ENCODE peak calls at places on chromosomes 4 and X, in four cellular contexts. E, N, R and C are unnamed samples.

GRCh38 chr4:85370400-85371032 is 104.4 kb upstream of the ARHGAP24 start:
- DNase-seq in E (peak), N (no peak), R (peak), C (no peak)

GRCh38 chrX:47749185-47749967 is 87.3 kb upstream of the ZNF81 start:
- DNase-seq in E (no peak), N (no peak), R (no peak), C (no peak)

GRCh38 chr4:52606766-52607165 is 52.3 kb downstream of the USP46 start:
- DNase-seq in E (no peak), N (no peak), R (no peak), C (no peak)

GRCh38 chr4:15792974-15793373 is 14.8 kb downstream of the CD38 start:
- DNase-seq in E (no peak), N (no peak), R (no peak), C (no peak)

GRCh38 chrX:154545673-154546274 is 872 bp downstream of the G6PD start:
- DNase-seq in E (no peak), N (no peak), R (no peak), C (no peak)

GRCh38 chr4:108637856-108638255 is 12.5 kb upstream of the OSTC start:
- DNase-seq in E (no peak), N (no peak), R (no peak), C (no peak)

GRCh38 chr4:101400096-101400495 is 52.8 kb upstream of the PPP3CA start:
- DNase-seq in E (no peak), N (no peak), R (no peak), C (no peak)

GRCh38 chr4:71239365-71239764 is 99.5 kb upstream of the SLC4A4 start:
- DNase-seq in E (no peak), N (no peak), R (no peak), C (no peak)

GRCh38 chr4:153651961-153652784 is 31.9 kb upstream of the TLR2 start:
- DNase-seq in E (no peak), N (peak), R (no peak), C (no peak)

GRCh38 chr4:152847376-152847775 is 67.6 kb downstream of the ARFIP1 start:
- DNase-seq in E (no peak), N (no peak), R (no peak), C (no peak)

GRCh38 chr4:23084559-23085248 is 392.0 kb downstream of the GBA3 start:
- DNase-seq in E (no peak), N (no peak), R (no peak), C (no peak)

GRCh38 chr4:81981218-81981617 is 392.6 kb downstream of the HNRNPD start:
- DNase-seq in E (no peak), N (no peak), R (no peak), C (no peak)

GRCh38 chrX:72540318-72540717 is 32.3 kb downstream of the HDAC8 start:
- DNase-seq in E (no peak), N (no peak), R (no peak), C (no peak)

GRCh38 chrX:95117556-95117955 is 1443.5 kb downstream of the FAM133A start:
- DNase-seq in E (no peak), N (no peak), R (no peak), C (no peak)

GRCh38 chr4:151324449-151325319 is 721 bp downstream of the SH3D19 start:
- DNase-seq in E (no peak), N (peak), R (peak), C (no peak)

GRCh38 chr4:181944527-181944926 is 298.7 kb upstream of the TENM3 start:
- DNase-seq in E (no peak), N (no peak), R (no peak), C (no peak)

GRCh38 chrX:71163010-71163409 is 18.4 kb downstream of the NLGN3 start:
- DNase-seq in E (no peak), N (peak), R (no peak), C (no peak)

GRCh38 chr4:172143605-172144314 is 330.6 kb downstream of the GALNTL6 start:
- DNase-seq in E (no peak), N (no peak), R (no peak), C (no peak)

GRCh38 chrX:54964766-54965511 is 29.0 kb downstream of the PFKFB1 start:
- DNase-seq in E (no peak), N (no peak), R (no peak), C (no peak)

GRCh38 chr4:52910115-52910514 is 48.0 kb downstream of the RASL11B start:
- DNase-seq in E (no peak), N (no peak), R (no peak), C (no peak)

GRCh38 chrX:2451456-2452316 is 49.1 kb downstream of the DHRSX start:
- DNase-seq in E (no peak), N (no peak), R (no peak), C (no peak)

GRCh38 chrX:49163555-49164419 is 1.2 kb downstream of the MAGIX start:
- DNase-seq in E (no peak), N (peak), R (peak), C (peak)

GRCh38 chr4:124334119-124334518 is 378.4 kb downstream of the ANKRD50 start:
- DNase-seq in E (peak), N (no peak), R (no peak), C (no peak)

GRCh38 chr4:126899382-126899801 is 733.4 kb upstream of the INTU start:
- DNase-seq in E (no peak), N (no peak), R (no peak), C (no peak)

GRCh38 chrX:29687687-29688086 is 527.7 kb upstream of the MAGEB2 start:
- DNase-seq in E (no peak), N (no peak), R (no peak), C (no peak)

GRCh38 chrX:110425222-110425621 is 66.6 kb downstream of the RTL9 start:
- DNase-seq in E (no peak), N (no peak), R (no peak), C (no peak)

GRCh38 chr4:17189322-17189721 is 290.9 kb upstream of the LDB2 start:
- DNase-seq in E (peak), N (no peak), R (no peak), C (no peak)

GRCh38 chrX:41553688-41554087 is 106.5 kb downstream of the NYX start:
- DNase-seq in E (no peak), N (no peak), R (no peak), C (no peak)

GRCh38 chr4:146640459-146641061 is 1.9 kb downstream of the POU4F2 start:
- DNase-seq in E (no peak), N (no peak), R (no peak), C (no peak)

GRCh38 chr4:154714339-154715040 is 29.3 kb upstream of the LRAT start:
- DNase-seq in E (no peak), N (no peak), R (no peak), C (no peak)

GRCh38 chrX:21225643-21226042 is 148.6 kb upstream of the CNKSR2 start:
- DNase-seq in E (no peak), N (no peak), R (no peak), C (no peak)

GRCh38 chr4:98970386-98970785 is 25.1 kb upstream of the METAP1 start:
- DNase-seq in E (no peak), N (no peak), R (no peak), C (no peak)

GRCh38 chr4:17788956-17789355 is 7.5 kb upstream of the FAM184B start:
- DNase-seq in E (no peak), N (no peak), R (no peak), C (no peak)

GRCh38 chr4:6250235-6250983 is 19.2 kb upstream of the WFS1 start:
- DNase-seq in E (peak), N (no peak), R (no peak), C (no peak)

GRCh38 chr4:91113130-91113706 is 986.0 kb downstream of the CCSER1 start:
- DNase-seq in E (no peak), N (no peak), R (no peak), C (no peak)
- TF ChIP-seq CTCF in E (peak), N (peak), R (peak), C (no peak)

DNA sequence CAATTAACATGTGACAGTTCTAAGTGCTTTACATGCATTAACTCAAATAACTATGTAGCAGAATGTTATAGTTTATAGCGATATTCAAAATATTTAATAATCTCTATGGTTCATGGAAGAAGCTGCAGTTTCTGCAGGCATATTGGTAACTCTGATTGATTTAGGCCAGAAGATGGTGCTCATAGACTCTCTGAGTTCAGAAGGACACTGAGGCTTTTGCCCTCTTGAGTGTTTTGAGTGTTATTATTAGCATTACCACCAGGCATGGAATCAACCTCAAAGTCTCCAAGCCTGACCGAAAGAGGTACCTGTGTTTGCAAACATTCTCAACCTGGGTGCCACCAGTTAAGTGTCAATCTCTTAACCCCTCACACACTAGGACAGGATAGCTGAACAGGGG is 792.3 kb upstream of the PCDH7 start:
- DNase-seq in E (no peak), N (no peak), R (no peak), C (no peak)
- TF ChIP-seq CTCF in E (no peak), N (no peak), R (no peak), C (no peak)

GRCh38 chr4:137263206-137263605 is 269.1 kb downstream of the PCDH18 start:
- DNase-seq in E (no peak), N (no peak), R (no peak), C (no peak)
- TF ChIP-seq CTCF in E (no peak), N (no peak), R (no peak), C (no peak)

GRCh38 chr4:786074-786741 is 39.7 kb downstream of the CPLX1 start:
- DNase-seq in E (no peak), N (peak), R (no peak), C (no peak)

GRCh38 chr4:787561-787981 is 38.4 kb downstream of the CPLX1 start:
- DNase-seq in E (no peak), N (no peak), R (no peak), C (no peak)

GRCh38 chr4:785332-786073 is 40.4 kb downstream of the CPLX1 start:
- DNase-seq in E (no peak), N (peak), R (no peak), C (no peak)

GRCh38 chr4:788006-788635 is 37.8 kb downstream of the CPLX1 start:
- DNase-seq in E (no peak), N (peak), R (no peak), C (no peak)

GRCh38 chr4:786861-787300 is 39.0 kb downstream of the CPLX1 start:
- DNase-seq in E (no peak), N (no peak), R (no peak), C (no peak)
- TF ChIP-seq CTCF in E (no peak), N (no peak), R (no peak), C (no peak)

GRCh38 chrX:112866175-112866574 is 25.5 kb upstream of the AMOT start:
- DNase-seq in E (no peak), N (no peak), R (no peak), C (no peak)

GRCh38 chrX:112865464-112866025 is 24.9 kb upstream of the AMOT start:
- DNase-seq in E (no peak), N (no peak), R (no peak), C (no peak)

GRCh38 chrX:112867570-112867969 is 26.9 kb upstream of the AMOT start:
- DNase-seq in E (no peak), N (no peak), R (peak), C (no peak)

GRCh38 chrX:112863850-112864249 is 23.2 kb upstream of the AMOT start:
- DNase-seq in E (no peak), N (no peak), R (no peak), C (no peak)

GRCh38 chrX:112868586-112868985 is 28.0 kb upstream of the AMOT start:
- DNase-seq in E (no peak), N (no peak), R (no peak), C (no peak)
- TF ChIP-seq CTCF in E (no peak), N (no peak), R (no peak), C (no peak)

GRCh38 chr4:78683352-78683751 is 92.8 kb upstream of the BMP2K start:
- DNase-seq in E (no peak), N (no peak), R (no peak), C (no peak)

GRCh38 chr4:78682090-78682489 is 94.1 kb upstream of the BMP2K start:
- DNase-seq in E (no peak), N (no peak), R (no peak), C (no peak)

GRCh38 chr4:78687818-78688217 is 88.3 kb upstream of the BMP2K start:
- DNase-seq in E (no peak), N (no peak), R (no peak), C (no peak)

GRCh38 chr4:78688385-78688784 is 87.8 kb upstream of the BMP2K start:
- DNase-seq in E (no peak), N (no peak), R (no peak), C (no peak)

GRCh38 chr4:78684196-78685079 is 91.7 kb upstream of the BMP2K start:
- DNase-seq in E (no peak), N (no peak), R (no peak), C (no peak)
- TF ChIP-seq CTCF in E (no peak), N (no peak), R (no peak), C (no peak)

GRCh38 chrX:108735087-108735679 is 1.2 kb downstream of the IRS4 start:
- DNase-seq in E (no peak), N (no peak), R (peak), C (no peak)
- TF ChIP-seq CTCF in E (no peak), N (no peak), R (peak), C (no peak)

DNA sequence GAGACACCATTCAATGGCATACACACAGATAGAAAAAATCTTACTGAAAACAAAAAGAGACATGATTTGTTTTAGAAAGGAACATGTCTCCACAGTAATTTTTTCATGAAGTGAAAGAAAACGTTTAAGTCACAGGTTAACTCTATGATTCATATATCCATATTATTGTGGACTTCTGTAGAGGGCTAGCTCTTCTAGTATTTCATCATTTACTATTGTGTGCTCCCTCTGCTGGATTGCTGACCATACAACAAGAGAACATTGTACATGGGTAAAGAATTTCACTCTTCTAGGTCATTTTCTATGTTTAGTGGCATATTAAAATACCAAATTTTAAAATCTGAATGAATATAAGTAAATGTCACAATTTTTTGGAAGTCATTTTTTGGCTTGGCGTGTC is 91.8 kb upstream of the POU3F4 start:
- DNase-seq in E (no peak), N (no peak), R (no peak), C (no peak)
- TF ChIP-seq CTCF in E (no peak), N (peak), R (peak), C (no peak)

GRCh38 chr4:143397335-143397734 is 60.7 kb downstream of the GAB1 start:
- DNase-seq in E (no peak), N (no peak), R (no peak), C (no peak)

GRCh38 chr4:143395054-143395453 is 58.4 kb downstream of the GAB1 start:
- DNase-seq in E (no peak), N (no peak), R (no peak), C (no peak)

GRCh38 chr4:143397887-143398286 is 61.2 kb downstream of the GAB1 start:
- DNase-seq in E (no peak), N (no peak), R (no peak), C (no peak)

GRCh38 chr4:143399113-143399949 is 62.7 kb downstream of the GAB1 start:
- DNase-seq in E (no peak), N (no peak), R (no peak), C (no peak)

DNA sequence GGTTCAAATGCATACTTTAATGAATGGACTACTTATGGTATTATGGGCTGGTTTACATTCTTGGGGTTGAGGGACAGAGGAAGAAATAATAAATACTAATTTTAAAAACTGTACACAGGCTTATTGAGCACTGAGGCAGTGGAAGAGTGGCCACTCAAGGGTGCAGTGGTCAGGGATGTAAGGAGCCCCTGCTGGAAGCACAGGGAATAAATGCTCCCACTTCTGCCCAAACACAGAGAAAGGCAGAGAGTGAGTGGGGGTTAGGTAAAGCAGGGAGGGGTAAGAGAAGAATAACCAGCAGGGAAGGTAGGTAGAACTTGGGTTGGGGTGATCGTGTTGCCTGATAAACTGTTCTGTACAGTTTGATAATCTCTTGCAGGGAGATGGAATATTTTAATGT is 60.0 kb downstream of the GAB1 start:
- DNase-seq in E (no peak), N (no peak), R (no peak), C (no peak)
- TF ChIP-seq CTCF in E (no peak), N (no peak), R (no peak), C (no peak)